ENCODE peak calls at places on chromosomes 11 and 22, in eight cellular contexts. G, Q, C, N, L, O, U and P are unnamed samples.

GRCh38 chr22:26642465-26643367 is 14.7 kb upstream of the MIAT start:
- DNase-seq in Q (no peak), L (no peak), G (no peak), O (peak; percentile 61), U (peak; percentile 71), N (no peak), C (no peak), P (no peak)

GRCh38 chr11:59173964-59174663 is 2.2 kb downstream of the DTX4 start:
- DNase-seq in O (no peak), L (no peak), G (no peak), Q (peak; percentile 89), C (no peak), N (no peak), U (peak; percentile 86), P (no peak)

GRCh38 chr11:128595221-128595620 is 7.9 kb upstream of the ETS1 start:
- DNase-seq in O (no peak), L (no peak), U (no peak), N (no peak), Q (no peak), C (no peak), G (no peak), P (no peak)

GRCh38 chr11:76391039-76391438 is 9.9 kb downstream of the GVQW3 start:
- DNase-seq in N (no peak), L (no peak), Q (no peak), U (no peak), G (no peak), C (no peak), O (no peak), P (no peak)

GRCh38 chr22:36303874-36304273 is 50.9 kb downstream of the APOL1 start:
- DNase-seq in L (no peak), C (no peak), Q (no peak), N (no peak), O (no peak), U (no peak), G (no peak), P (no peak)

GRCh38 chr11:5288912-5289525 is 12.7 kb downstream of the OR51B4 start:
- DNase-seq in L (no peak), O (no peak), C (no peak), U (no peak), G (no peak), N (no peak), Q (no peak), P (no peak)

GRCh38 chr11:9678576-9678975 is 14.7 kb downstream of the SWAP70 start:
- DNase-seq in G (no peak), O (no peak), N (no peak), U (peak; percentile 34), L (no peak), Q (no peak), C (no peak), P (no peak)

GRCh38 chr22:42641801-42642413 is 1.5 kb upstream of the ATP5MGL start:
- DNase-seq in O (no peak), U (no peak), C (no peak), Q (peak; percentile 86), N (no peak), L (no peak), G (no peak), P (no peak)

GRCh38 chr22:36010913-36011312 is 17.7 kb downstream of the RBFOX2 start:
- DNase-seq in U (no peak), G (no peak), L (no peak), C (no peak), N (no peak), Q (no peak), O (no peak), P (no peak)

GRCh38 chr22:17748555-17749353 is 25.5 kb downstream of the BID start:
- DNase-seq in G (no peak), U (peak; percentile 91), Q (no peak), C (no peak), N (no peak), L (no peak), O (peak; percentile 54), P (no peak)

GRCh38 chr22:17749605-17750395 is 24.5 kb downstream of the BID start:
- DNase-seq in N (no peak), C (no peak), U (no peak), L (no peak), O (no peak), Q (no peak), G (no peak), P (no peak)

GRCh38 chr22:17754233-17754925 is 19.9 kb downstream of the BID start:
- DNase-seq in L (no peak), U (peak; percentile 76), C (no peak), O (no peak), N (no peak), Q (no peak), G (no peak), P (no peak)

GRCh38 chr22:17753401-17753989 is 20.8 kb downstream of the BID start:
- DNase-seq in L (no peak), U (no peak), Q (no peak), G (no peak), N (no peak), O (no peak), C (no peak), P (no peak)

DNA sequence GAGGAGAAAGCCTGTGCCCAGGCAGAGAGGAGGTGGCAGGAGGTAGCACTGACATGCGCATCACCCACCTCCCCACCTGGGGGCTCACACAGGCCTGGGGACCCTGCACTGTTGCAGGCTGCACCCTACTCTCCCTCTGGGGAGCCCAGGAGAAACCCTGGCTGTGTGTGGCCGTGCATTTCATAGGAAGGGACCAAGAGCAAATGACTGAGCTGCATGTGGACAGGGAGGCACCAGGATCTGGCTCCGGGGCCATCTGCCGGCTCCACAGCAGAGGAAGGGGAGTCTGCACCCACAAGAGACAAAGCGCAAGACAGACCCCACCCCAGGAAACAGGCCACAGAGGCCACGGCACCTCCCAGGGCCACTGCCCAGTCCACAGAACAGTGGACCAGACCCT is 22.7 kb downstream of the BID start:
- DNase-seq in O (no peak), Q (no peak), U (no peak), L (no peak), G (no peak), N (no peak), C (no peak), P (no peak)
- TF ChIP-seq REST in O (no peak), Q (no peak), U (no peak), L (no peak), G (no peak), N (no peak), C (no peak), P (no peak)

GRCh38 chr11:35553831-35554230 is 28.4 kb upstream of the PAMR1 start:
- DNase-seq in G (no peak), U (no peak), L (no peak), Q (no peak), N (no peak), O (no peak), C (no peak), P (no peak)
- TF ChIP-seq REST in G (no peak), U (no peak), L (no peak), Q (no peak), N (no peak), O (no peak), C (no peak), P (no peak)

GRCh38 chr11:1930448-1930802 is 10.9 kb downstream of the TNNT3 start:
- DNase-seq in G (no peak), C (no peak), Q (no peak), L (no peak), O (no peak), N (no peak), U (no peak), P (no peak)

GRCh38 chr11:1932681-1933080 is 13.2 kb downstream of the TNNT3 start:
- DNase-seq in G (no peak), N (no peak), C (no peak), O (no peak), L (no peak), U (no peak), Q (no peak), P (no peak)

GRCh38 chr11:1929621-1930447 is 10.3 kb downstream of the TNNT3 start:
- DNase-seq in C (no peak), L (no peak), U (no peak), Q (no peak), O (no peak), N (no peak), G (no peak), P (no peak)

GRCh38 chr11:1931791-1932480 is 12.4 kb downstream of the TNNT3 start:
- DNase-seq in N (no peak), Q (no peak), C (no peak), L (no peak), G (no peak), U (no peak), O (no peak), P (no peak)

GRCh38 chr11:1931326-1931725 is 11.8 kb downstream of the TNNT3 start:
- DNase-seq in L (no peak), G (no peak), U (no peak), Q (no peak), C (no peak), N (no peak), O (no peak), P (no peak)
- TF ChIP-seq REST in L (no peak), G (no peak), U (no peak), Q (no peak), C (no peak), N (no peak), O (no peak), P (no peak)

DNA sequence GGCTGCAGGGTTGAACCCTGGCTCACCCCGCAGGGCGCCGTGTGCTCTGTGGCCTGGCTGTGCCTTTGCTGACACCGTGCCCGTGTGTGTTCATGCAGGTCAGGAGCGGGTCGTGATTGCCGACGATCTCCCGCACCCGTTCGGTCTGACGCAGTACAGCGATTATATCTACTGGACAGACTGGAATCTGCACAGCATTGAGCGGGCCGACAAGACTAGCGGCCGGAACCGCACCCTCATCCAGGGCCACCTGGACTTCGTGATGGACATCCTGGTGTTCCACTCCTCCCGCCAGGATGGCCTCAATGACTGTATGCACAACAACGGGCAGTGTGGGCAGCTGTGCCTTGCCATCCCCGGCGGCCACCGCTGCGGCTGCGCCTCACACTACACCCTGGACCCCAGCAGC is 47.0 kb upstream of the PPP6R3 start:
- DNase-seq in C (no peak), O (no peak), L (no peak), G (no peak), N (no peak), Q (no peak), U (no peak), P (no peak)
- TF ChIP-seq REST in C (no peak), O (no peak), L (no peak), G (no peak), N (no peak), Q (no peak), U (no peak), P (no peak)

DNA sequence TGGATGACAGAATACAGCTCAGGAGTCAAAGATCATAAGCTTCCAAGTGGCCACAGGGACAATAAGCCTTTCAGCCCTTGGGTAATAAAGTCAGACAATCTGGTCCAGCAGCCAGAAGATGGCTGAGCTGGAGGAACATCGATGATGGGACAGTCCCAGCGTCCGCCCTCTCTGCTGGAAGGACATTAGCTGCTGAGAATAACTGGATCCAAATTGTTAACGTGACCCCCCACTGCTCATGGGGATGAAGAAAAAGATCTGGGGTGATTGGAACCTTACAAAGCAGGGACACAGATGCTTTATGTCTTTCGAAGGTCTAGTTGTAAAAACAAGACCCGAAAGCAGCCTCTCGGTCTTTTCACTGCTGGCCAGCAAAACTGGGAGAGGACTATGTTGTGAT is 71.0 kb downstream of the IGLL5 start:
- DNase-seq in L (no peak), O (peak; percentile 51), G (no peak), N (no peak), C (no peak), U (no peak), Q (no peak), P (no peak)
- TF ChIP-seq REST in L (no peak), O (no peak), G (no peak), N (no peak), C (no peak), U (no peak), Q (no peak), P (no peak)